ENCODE peak calls at places on chromosomes 3 and 15, in six cellular contexts. Z, L, W, B, H and R are unnamed samples.

GRCh38 chr3:25604107-25604805 is 60.5 kb downstream of the TOP2B start:
- DNase-seq in Z (no peak), L (no peak), W (peak), B (no peak), H (no peak), R (no peak)

GRCh38 chr3:175535351-175535750 is 676.2 kb downstream of the NAALADL2 start:
- DNase-seq in Z (no peak), L (no peak), W (no peak), B (no peak), H (no peak), R (no peak)

GRCh38 chr3:177979684-177980083 is 556.6 kb upstream of the KCNMB2 start:
- DNase-seq in Z (no peak), L (no peak), W (no peak), B (no peak), H (no peak), R (no peak)

GRCh38 chr15:47661661-47662180 is 55.6 kb upstream of the SEMA6D start:
- DNase-seq in Z (no peak), L (no peak), W (no peak), B (no peak), H (no peak), R (no peak)

GRCh38 chr3:176469694-176470205 is 727.5 kb downstream of the TBL1XR1 start:
- DNase-seq in Z (no peak), L (no peak), W (no peak), B (no peak), H (no peak), R (no peak)

GRCh38 chr3:100492810-100493140 is 356 bp downstream of the TMEM45A start:
- DNase-seq in Z (no peak), L (no peak), W (no peak), B (no peak), H (no peak), R (no peak)

GRCh38 chr3:134449277-134449676 is 36.5 kb downstream of the ANAPC13 start:
- DNase-seq in Z (no peak), L (no peak), W (no peak), B (no peak), H (no peak), R (no peak)

GRCh38 chr3:11808231-11808630 is 38.5 kb downstream of the TAMM41 start:
- DNase-seq in Z (no peak), L (no peak), W (no peak), B (no peak), H (no peak), R (no peak)

GRCh38 chr15:100096700-100097099 is 245.1 kb downstream of the ADAMTS17 start:
- DNase-seq in Z (no peak), L (no peak), W (no peak), B (no peak), H (peak), R (no peak)

GRCh38 chr3:72523409-72524172 is 324.7 kb downstream of the SHQ1 start:
- DNase-seq in Z (no peak), L (no peak), W (no peak), B (no peak), H (no peak), R (no peak)

GRCh38 chr3:16300282-16300681 is 35.3 kb downstream of the OXNAD1 start:
- DNase-seq in Z (no peak), L (no peak), W (no peak), B (no peak), H (no peak), R (no peak)

GRCh38 chr3:43062040-43062555 is 43.8 kb downstream of the POMGNT2 start:
- DNase-seq in Z (no peak), L (no peak), W (no peak), B (no peak), H (peak), R (no peak)

GRCh38 chr15:70362911-70363310 is 265.2 kb upstream of the TLE3 start:
- DNase-seq in Z (peak), L (peak), W (no peak), B (no peak), H (peak), R (no peak)

GRCh38 chr3:143849854-143850549 is 1.7 kb upstream of the SLC9A9 start:
- DNase-seq in Z (no peak), L (no peak), W (peak), B (no peak), H (no peak), R (no peak)

GRCh38 chr3:132378048-132378762 is 39.1 kb upstream of the DNAJC13 start:
- DNase-seq in Z (no peak), L (no peak), W (no peak), B (no peak), H (no peak), R (no peak)

GRCh38 chr3:175941352-175941751 is 1082.2 kb downstream of the NAALADL2 start:
- DNase-seq in Z (no peak), L (no peak), W (no peak), B (no peak), H (no peak), R (no peak)

GRCh38 chr15:101615414-101615985 is 36.7 kb downstream of the TM2D3 start:
- DNase-seq in Z (no peak), L (no peak), W (no peak), B (no peak), H (no peak), R (no peak)

GRCh38 chr15:31840849-31841476 is 189.4 kb upstream of the CHRNA7 start:
- DNase-seq in Z (no peak), L (no peak), W (no peak), B (no peak), H (peak), R (no peak)

GRCh38 chr3:148389916-148390315 is 307.8 kb upstream of the AGTR1 start:
- DNase-seq in Z (no peak), L (no peak), W (no peak), B (no peak), H (no peak), R (no peak)

GRCh38 chr3:31772781-31773180 is 208.3 kb downstream of the OSBPL10 start:
- DNase-seq in Z (no peak), L (no peak), W (no peak), B (no peak), H (no peak), R (no peak)

GRCh38 chr3:68893600-68894239 is 38.6 kb downstream of the TAFA4 start:
- DNase-seq in Z (no peak), L (no peak), W (peak), B (no peak), H (no peak), R (no peak)

GRCh38 chr15:77186518-77187095 is 115.7 kb upstream of the TSPAN3 start:
- DNase-seq in Z (no peak), L (no peak), W (no peak), B (no peak), H (no peak), R (no peak)

DNA sequence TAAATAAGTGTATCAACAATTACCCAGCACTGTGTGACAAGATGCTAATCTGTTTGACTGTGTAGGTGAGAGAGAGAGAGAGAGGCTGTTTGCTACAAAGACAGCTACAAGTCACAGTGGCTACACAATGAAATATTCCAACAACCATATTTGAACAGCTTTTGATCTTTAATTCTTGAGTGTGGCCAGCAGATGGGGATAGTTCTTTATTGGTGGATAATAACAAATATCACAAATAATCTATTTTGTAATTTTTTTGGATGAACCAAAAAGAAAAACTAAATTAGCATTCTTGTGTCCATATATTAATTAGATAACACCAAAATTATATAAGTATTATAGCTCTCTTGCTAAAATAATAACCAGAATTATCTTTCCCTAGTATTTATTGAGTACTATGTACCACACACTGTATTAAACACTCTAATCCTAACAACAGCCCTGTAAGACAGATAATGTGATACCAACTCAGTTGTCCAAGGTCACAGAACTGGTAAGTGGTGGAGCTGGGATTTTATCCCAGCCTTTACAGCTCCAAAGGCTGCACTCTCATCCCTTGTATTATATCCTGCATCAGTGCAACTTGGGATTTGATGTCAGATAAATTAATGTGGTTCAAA is 61.9 kb upstream of the C3orf80 start:
- DNase-seq in Z (no peak), L (no peak), W (no peak), B (no peak), H (no peak), R (no peak)
- TF ChIP-seq CTCF in Z (peak), L (peak), W (peak), B (no peak), H (no peak), R (peak)

GRCh38 chr3:182644013-182644412 is 149.3 kb upstream of the ATP11B start:
- DNase-seq in Z (no peak), L (no peak), W (no peak), B (no peak), H (no peak), R (no peak)
- TF ChIP-seq CTCF in Z (no peak), L (no peak), W (no peak), B (no peak), H (no peak), R (no peak)

DNA sequence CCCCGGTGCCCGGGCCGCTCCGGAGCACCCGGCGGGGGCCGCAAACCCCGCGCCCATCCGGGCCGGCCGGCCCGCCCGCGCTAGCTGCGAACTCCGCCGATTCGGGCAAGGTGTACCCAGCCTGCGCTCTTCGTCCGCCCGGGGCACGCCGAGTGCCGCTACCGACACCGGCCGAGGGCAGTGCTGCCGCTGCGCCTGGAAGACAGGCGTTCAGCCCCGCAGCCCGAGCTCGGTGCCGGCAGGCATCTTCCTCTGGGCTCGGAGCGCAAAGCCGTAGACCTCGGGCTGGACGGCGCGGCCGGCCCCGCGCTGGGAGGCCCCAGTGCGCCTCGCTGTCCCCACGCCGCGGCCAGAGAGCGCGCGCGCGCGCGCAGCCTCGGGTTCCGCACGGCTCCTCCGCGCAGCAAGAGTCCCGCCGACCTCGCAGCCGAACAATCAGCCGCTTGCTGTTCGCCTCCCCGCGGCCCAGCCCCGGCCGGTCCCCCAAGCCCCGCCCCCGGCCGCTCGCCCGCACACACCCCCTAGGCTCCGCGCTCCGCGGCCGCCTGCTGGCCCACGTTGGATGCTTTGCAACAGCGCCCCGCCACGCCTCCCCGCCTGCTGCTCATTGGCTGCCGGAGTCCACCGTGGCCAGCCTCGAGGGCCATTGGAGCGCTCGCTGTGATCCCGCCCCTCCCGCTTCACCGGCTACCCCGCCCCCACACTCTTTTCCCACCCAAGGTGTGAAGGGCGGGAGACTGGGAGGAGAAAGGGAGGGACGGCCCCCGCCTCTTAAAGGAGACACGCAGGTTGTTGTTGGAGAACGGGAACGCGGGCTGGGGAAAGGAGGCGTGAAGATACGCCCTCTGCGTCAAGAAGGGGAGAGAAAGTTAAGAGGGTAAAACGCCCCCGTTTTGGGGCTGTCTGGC is at the start of gene LRIG1:
- DNase-seq in Z (peak), L (peak), W (peak), B (peak), H (peak), R (peak)
- TF ChIP-seq CTCF in Z (no peak), L (peak), W (peak), B (peak), H (no peak), R (peak)

DNA sequence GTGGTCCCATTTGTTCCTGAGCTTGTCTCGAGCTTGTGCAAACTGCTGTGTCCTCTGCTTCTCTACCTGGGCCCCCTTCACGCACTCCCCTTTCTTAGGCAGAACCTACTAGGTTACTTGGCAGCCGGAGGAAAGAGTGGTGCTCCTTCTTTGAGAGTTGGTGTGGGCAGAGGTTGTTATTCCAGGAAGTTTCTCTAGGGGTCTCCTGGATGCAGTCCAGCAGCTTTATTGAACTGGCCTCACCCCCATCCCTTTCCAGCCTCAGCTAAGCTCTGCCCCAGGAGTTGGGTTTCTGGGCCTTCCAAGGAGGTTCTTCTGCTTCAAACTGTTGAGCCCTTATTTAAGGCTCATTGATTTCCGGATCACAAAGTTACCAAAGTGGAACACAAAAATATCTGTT is 103.2 kb downstream of the C3orf70 start:
- DNase-seq in Z (no peak), L (no peak), W (no peak), B (no peak), H (no peak), R (no peak)
- TF ChIP-seq CTCF in Z (peak), L (no peak), W (no peak), B (no peak), H (no peak), R (no peak)

GRCh38 chr15:63495343-63495742 is 9.1 kb upstream of the USP3 start:
- DNase-seq in Z (no peak), L (no peak), W (no peak), B (no peak), H (no peak), R (no peak)

GRCh38 chr15:63491979-63492378 is 12.4 kb upstream of the USP3 start:
- DNase-seq in Z (no peak), L (no peak), W (no peak), B (no peak), H (peak), R (no peak)

GRCh38 chr15:63494406-63494805 is 10.0 kb upstream of the USP3 start:
- DNase-seq in Z (no peak), L (no peak), W (no peak), B (no peak), H (no peak), R (no peak)

GRCh38 chr15:63492541-63493077 is 11.8 kb upstream of the USP3 start:
- DNase-seq in Z (no peak), L (no peak), W (no peak), B (no peak), H (peak), R (no peak)

GRCh38 chr15:63493451-63493850 is 10.9 kb upstream of the USP3 start:
- DNase-seq in Z (no peak), L (no peak), W (no peak), B (no peak), H (no peak), R (no peak)
- TF ChIP-seq CTCF in Z (no peak), L (no peak), W (no peak), B (no peak), H (no peak), R (no peak)

DNA sequence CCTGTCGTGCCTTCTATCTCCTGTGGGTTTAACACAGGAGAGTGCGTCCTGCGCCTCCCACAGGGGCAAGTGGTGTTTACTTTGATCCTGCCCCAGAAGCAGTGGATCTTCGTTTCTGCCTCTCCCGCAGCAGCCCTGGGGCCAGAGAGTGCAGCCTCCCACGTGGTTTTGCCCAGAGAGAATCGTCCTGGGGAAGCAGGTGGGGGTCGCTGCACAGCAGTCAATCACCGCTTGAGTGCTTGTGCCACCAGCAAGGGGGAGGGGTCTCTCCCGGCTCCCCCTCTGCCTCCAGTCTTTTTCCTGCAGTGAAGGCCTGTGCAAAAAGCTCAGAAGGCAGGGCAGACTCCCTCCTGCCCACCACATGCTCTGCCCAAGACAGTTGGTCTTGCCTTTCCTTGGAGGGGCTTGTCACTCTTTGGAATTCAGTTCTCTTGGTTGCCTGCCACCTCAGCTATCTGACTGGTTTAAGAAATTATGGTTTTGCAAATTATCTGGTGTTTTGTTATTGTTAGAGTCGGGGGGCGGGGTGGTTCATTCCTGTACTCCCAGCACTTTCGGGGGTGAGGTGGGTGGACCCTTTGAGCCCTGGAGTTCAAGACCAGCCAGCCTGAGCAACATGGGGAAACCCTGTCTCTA is 26.9 kb downstream of the STOML1 start:
- DNase-seq in Z (peak), L (peak), W (no peak), B (no peak), H (peak), R (peak)
- TF ChIP-seq CTCF in Z (no peak), L (peak), W (no peak), B (peak), H (no peak), R (peak)

GRCh38 chr3:45043715-45044299 is 17.7 kb downstream of the CLEC3B start:
- DNase-seq in Z (no peak), L (no peak), W (peak), B (no peak), H (no peak), R (no peak)
- TF ChIP-seq CTCF in Z (no peak), L (no peak), W (peak), B (no peak), H (no peak), R (peak)